ENCODE peak calls at places on chromosomes 5 and 9, in ten cellular contexts. U, Z, S, Y, I, R, A, N, V and L are unnamed samples.

GRCh38 chr5:1431021-1431811 is 14.0 kb downstream of the SLC6A3 start:
- DNase-seq in A (no peak), Y (no peak), N (peak), U (no peak), S (no peak), R (no peak), Z (peak), V (no peak), I (no peak), L (no peak)

GRCh38 chr9:93127395-93127911 is 6.6 kb downstream of the NINJ1 start:
- DNase-seq in I (peak), U (no peak), V (peak), A (no peak), N (no peak), Z (peak), S (no peak), R (no peak), Y (no peak), L (no peak)

GRCh38 chr5:82513739-82514138 is 235.6 kb upstream of the RPS23 start:
- DNase-seq in R (no peak), S (no peak), U (no peak), A (peak), V (no peak), Z (no peak), Y (no peak), I (no peak), N (no peak), L (no peak)

GRCh38 chr5:53360811-53361210 is 119.6 kb upstream of the FST start:
- DNase-seq in Z (no peak), S (no peak), R (peak), A (no peak), U (no peak), N (no peak), Y (no peak), I (peak), V (no peak), L (peak)

GRCh38 chr9:93650448-93650847 is 74.1 kb downstream of the PHF2 start:
- DNase-seq in A (no peak), Z (peak), R (no peak), V (no peak), Y (no peak), N (peak), U (no peak), I (no peak), S (no peak), L (no peak)

GRCh38 chr5:88388476-88389170 is 120.0 kb upstream of the TMEM161B start:
- DNase-seq in N (no peak), I (no peak), R (no peak), U (no peak), A (peak), Y (no peak), S (no peak), V (no peak), Z (no peak), L (no peak)

GRCh38 chr5:31993182-31993961 is 180.7 kb downstream of the GOLPH3 start:
- DNase-seq in S (no peak), N (no peak), U (no peak), Z (no peak), Y (no peak), R (no peak), A (no peak), I (peak), V (no peak), L (peak)

GRCh38 chr5:180054226-180054625 is 17.3 kb downstream of the RNF130 start:
- DNase-seq in U (no peak), Y (no peak), A (no peak), N (no peak), S (no peak), I (no peak), V (no peak), R (no peak), Z (no peak), L (no peak)

GRCh38 chr9:127403507-127404192 is 6.7 kb downstream of the SLC2A8 start:
- DNase-seq in N (no peak), U (no peak), Z (no peak), S (no peak), A (no peak), V (no peak), Y (no peak), R (no peak), I (no peak), L (no peak)

GRCh38 chr9:13445123-13445522 is 165.6 kb upstream of the MPDZ start:
- DNase-seq in S (no peak), A (no peak), N (no peak), I (no peak), Y (no peak), U (no peak), Z (no peak), R (no peak), V (no peak), L (no peak)

GRCh38 chr5:55691265-55692105 is 20.6 kb downstream of the SLC38A9 start:
- DNase-seq in V (no peak), N (no peak), S (no peak), Z (no peak), R (peak), I (peak), Y (no peak), U (no peak), A (peak), L (peak)